ENCODE peak calls at places on chromosome 22, in ten cellular contexts. One of them, this sample, is unnamed.

GRCh38 chr22:30310881-30311771 is 15.6 kb downstream of the TBC1D10A start:
- DNase-seq in mucosa of descending colon: peak; percentile 83
- DNase-seq in suprapubic skin: no peak
- DNase-seq in foreskin fibroblast: peak; percentile 69
- DNase-seq in AG04450: no peak
- DNase-seq in bronchial epithelial cell: no peak
- DNase-seq in fibroblast of the aortic adventitia: peak; percentile 95
- DNase-seq in cardiac fibroblast: no peak
- DNase-seq in dorsolateral prefrontal cortex: no peak
- DNase-seq in AG09309: no peak
- DNase-seq in this sample: no peak

GRCh38 chr22:42261266-42261665 is 9.2 kb downstream of the TCF20 start:
- DNase-seq in bronchial epithelial cell: no peak
- DNase-seq in AG09309: no peak
- DNase-seq in fibroblast of the aortic adventitia: peak; percentile 71
- DNase-seq in mucosa of descending colon: no peak
- DNase-seq in cardiac fibroblast: peak; percentile 66
- DNase-seq in AG04450: peak; percentile 36
- DNase-seq in dorsolateral prefrontal cortex: no peak
- DNase-seq in suprapubic skin: no peak
- DNase-seq in foreskin fibroblast: peak; percentile 41
- DNase-seq in this sample: peak; percentile 12

GRCh38 chr22:49090853-49091135 is 736.9 kb downstream of the BRD1 start:
- DNase-seq in bronchial epithelial cell: no peak
- DNase-seq in dorsolateral prefrontal cortex: no peak
- DNase-seq in fibroblast of the aortic adventitia: no peak
- DNase-seq in foreskin fibroblast: no peak
- DNase-seq in cardiac fibroblast: no peak
- DNase-seq in mucosa of descending colon: no peak
- DNase-seq in suprapubic skin: no peak
- DNase-seq in AG04450: no peak
- DNase-seq in AG09309: no peak
- DNase-seq in this sample: no peak

GRCh38 chr22:43526951-43527350 is 115.1 kb downstream of the MPPED1 start:
- DNase-seq in AG04450: no peak
- DNase-seq in foreskin fibroblast: no peak
- DNase-seq in cardiac fibroblast: no peak
- DNase-seq in fibroblast of the aortic adventitia: no peak
- DNase-seq in dorsolateral prefrontal cortex: peak; percentile 12
- DNase-seq in bronchial epithelial cell: no peak
- DNase-seq in suprapubic skin: no peak
- DNase-seq in mucosa of descending colon: no peak
- DNase-seq in AG09309: no peak
- DNase-seq in this sample: no peak

GRCh38 chr22:29700206-29700948 is 19.4 kb upstream of the CABP7 start:
- DNase-seq in bronchial epithelial cell: no peak
- DNase-seq in dorsolateral prefrontal cortex: no peak
- DNase-seq in fibroblast of the aortic adventitia: peak; percentile 11
- DNase-seq in cardiac fibroblast: no peak
- DNase-seq in AG04450: no peak
- DNase-seq in mucosa of descending colon: no peak
- DNase-seq in AG09309: no peak
- DNase-seq in suprapubic skin: no peak
- DNase-seq in foreskin fibroblast: no peak
- DNase-seq in this sample: no peak

GRCh38 chr22:27677895-27678458 is 123.6 kb downstream of the MN1 start:
- DNase-seq in AG09309: no peak
- DNase-seq in dorsolateral prefrontal cortex: no peak
- DNase-seq in AG04450: no peak
- DNase-seq in suprapubic skin: no peak
- DNase-seq in foreskin fibroblast: no peak
- DNase-seq in mucosa of descending colon: no peak
- DNase-seq in bronchial epithelial cell: no peak
- DNase-seq in fibroblast of the aortic adventitia: no peak
- DNase-seq in cardiac fibroblast: no peak
- DNase-seq in this sample: no peak

GRCh38 chr22:48957987-48958321 is 869.7 kb downstream of the BRD1 start:
- DNase-seq in bronchial epithelial cell: no peak
- DNase-seq in dorsolateral prefrontal cortex: no peak
- DNase-seq in suprapubic skin: no peak
- DNase-seq in fibroblast of the aortic adventitia: no peak
- DNase-seq in cardiac fibroblast: no peak
- DNase-seq in AG04450: no peak
- DNase-seq in foreskin fibroblast: no peak
- DNase-seq in mucosa of descending colon: no peak
- DNase-seq in AG09309: no peak
- DNase-seq in this sample: no peak

GRCh38 chr22:48179571-48180546 is 1417.4 kb downstream of the TBC1D22A start:
- DNase-seq in mucosa of descending colon: no peak
- DNase-seq in dorsolateral prefrontal cortex: no peak
- DNase-seq in cardiac fibroblast: no peak
- DNase-seq in foreskin fibroblast: no peak
- DNase-seq in bronchial epithelial cell: no peak
- DNase-seq in AG09309: no peak
- DNase-seq in suprapubic skin: no peak
- DNase-seq in AG04450: no peak
- DNase-seq in fibroblast of the aortic adventitia: no peak
- DNase-seq in this sample: no peak

GRCh38 chr22:44328762-44329161 is 16.0 kb upstream of the SHISAL1 start:
- DNase-seq in dorsolateral prefrontal cortex: no peak
- DNase-seq in fibroblast of the aortic adventitia: no peak
- DNase-seq in AG09309: no peak
- DNase-seq in AG04450: no peak
- DNase-seq in bronchial epithelial cell: no peak
- DNase-seq in mucosa of descending colon: no peak
- DNase-seq in foreskin fibroblast: no peak
- DNase-seq in cardiac fibroblast: no peak
- DNase-seq in suprapubic skin: no peak
- DNase-seq in this sample: no peak

GRCh38 chr22:44301039-44301438 is 11.7 kb downstream of the SHISAL1 start:
- DNase-seq in fibroblast of the aortic adventitia: no peak
- DNase-seq in foreskin fibroblast: no peak
- DNase-seq in mucosa of descending colon: no peak
- DNase-seq in dorsolateral prefrontal cortex: no peak
- DNase-seq in cardiac fibroblast: no peak
- DNase-seq in AG09309: no peak
- DNase-seq in bronchial epithelial cell: no peak
- DNase-seq in AG04450: no peak
- DNase-seq in suprapubic skin: no peak
- DNase-seq in this sample: no peak

GRCh38 chr22:44710474-44711235 is 8.7 kb downstream of the PRR5 start:
- DNase-seq in AG09309: no peak
- DNase-seq in AG04450: no peak
- DNase-seq in cardiac fibroblast: no peak
- DNase-seq in mucosa of descending colon: peak; percentile 90
- DNase-seq in foreskin fibroblast: no peak
- DNase-seq in fibroblast of the aortic adventitia: no peak
- DNase-seq in dorsolateral prefrontal cortex: no peak
- DNase-seq in bronchial epithelial cell: no peak
- DNase-seq in suprapubic skin: no peak
- DNase-seq in this sample: no peak

GRCh38 chr22:48894804-48895250 is 932.8 kb downstream of the BRD1 start:
- DNase-seq in AG09309: no peak
- DNase-seq in AG04450: no peak
- DNase-seq in dorsolateral prefrontal cortex: no peak
- DNase-seq in mucosa of descending colon: no peak
- DNase-seq in foreskin fibroblast: no peak
- DNase-seq in bronchial epithelial cell: no peak
- DNase-seq in cardiac fibroblast: no peak
- DNase-seq in fibroblast of the aortic adventitia: no peak
- DNase-seq in suprapubic skin: no peak
- DNase-seq in this sample: no peak

GRCh38 chr22:42366815-42367581 is 65.2 kb downstream of the NFAM1 start:
- DNase-seq in foreskin fibroblast: no peak
- DNase-seq in dorsolateral prefrontal cortex: peak; percentile 54
- DNase-seq in bronchial epithelial cell: no peak
- DNase-seq in AG09309: no peak
- DNase-seq in cardiac fibroblast: no peak
- DNase-seq in mucosa of descending colon: no peak
- DNase-seq in fibroblast of the aortic adventitia: peak; percentile 49
- DNase-seq in suprapubic skin: no peak
- DNase-seq in AG04450: no peak
- DNase-seq in this sample: no peak

GRCh38 chr22:42190274-42190673 is 59.7 kb upstream of the CYP2D6 start:
- DNase-seq in mucosa of descending colon: no peak
- DNase-seq in bronchial epithelial cell: no peak
- DNase-seq in foreskin fibroblast: no peak
- DNase-seq in cardiac fibroblast: peak; percentile 34
- DNase-seq in dorsolateral prefrontal cortex: no peak
- DNase-seq in AG09309: no peak
- DNase-seq in fibroblast of the aortic adventitia: no peak
- DNase-seq in AG04450: no peak
- DNase-seq in suprapubic skin: no peak
- DNase-seq in this sample: no peak

GRCh38 chr22:29040385-29041275 is 21.0 kb downstream of the C22orf31 start:
- DNase-seq in foreskin fibroblast: peak; percentile 79
- DNase-seq in AG04450: peak; percentile 88
- DNase-seq in bronchial epithelial cell: peak; percentile 69
- DNase-seq in AG09309: peak; percentile 79
- DNase-seq in mucosa of descending colon: peak; percentile 78
- DNase-seq in fibroblast of the aortic adventitia: peak; percentile 97
- DNase-seq in suprapubic skin: no peak
- DNase-seq in cardiac fibroblast: peak; percentile 93
- DNase-seq in dorsolateral prefrontal cortex: no peak
- DNase-seq in this sample: peak; percentile 92

GRCh38 chr22:45159652-45160462 is 3.9 kb upstream of the NUP50 start:
- DNase-seq in AG09309: no peak
- DNase-seq in suprapubic skin: no peak
- DNase-seq in cardiac fibroblast: no peak
- DNase-seq in mucosa of descending colon: peak; percentile 47
- DNase-seq in AG04450: no peak
- DNase-seq in fibroblast of the aortic adventitia: peak; percentile 55
- DNase-seq in foreskin fibroblast: no peak
- DNase-seq in bronchial epithelial cell: peak; percentile 46
- DNase-seq in dorsolateral prefrontal cortex: no peak
- DNase-seq in this sample: no peak

GRCh38 chr22:45677060-45677459 is 5.4 kb downstream of the ATXN10 start:
- DNase-seq in AG09309: no peak
- DNase-seq in suprapubic skin: no peak
- DNase-seq in cardiac fibroblast: no peak
- DNase-seq in dorsolateral prefrontal cortex: no peak
- DNase-seq in AG04450: no peak
- DNase-seq in mucosa of descending colon: no peak
- DNase-seq in bronchial epithelial cell: no peak
- DNase-seq in foreskin fibroblast: no peak
- DNase-seq in fibroblast of the aortic adventitia: no peak
- DNase-seq in this sample: no peak

GRCh38 chr22:17201285-17201945 is 17.8 kb downstream of the ADA2 start:
- DNase-seq in mucosa of descending colon: no peak
- DNase-seq in suprapubic skin: no peak
- DNase-seq in fibroblast of the aortic adventitia: peak; percentile 46
- DNase-seq in cardiac fibroblast: peak; percentile 35
- DNase-seq in dorsolateral prefrontal cortex: no peak
- DNase-seq in foreskin fibroblast: no peak
- DNase-seq in bronchial epithelial cell: no peak
- DNase-seq in AG09309: no peak
- DNase-seq in AG04450: no peak
- DNase-seq in this sample: no peak

DNA sequence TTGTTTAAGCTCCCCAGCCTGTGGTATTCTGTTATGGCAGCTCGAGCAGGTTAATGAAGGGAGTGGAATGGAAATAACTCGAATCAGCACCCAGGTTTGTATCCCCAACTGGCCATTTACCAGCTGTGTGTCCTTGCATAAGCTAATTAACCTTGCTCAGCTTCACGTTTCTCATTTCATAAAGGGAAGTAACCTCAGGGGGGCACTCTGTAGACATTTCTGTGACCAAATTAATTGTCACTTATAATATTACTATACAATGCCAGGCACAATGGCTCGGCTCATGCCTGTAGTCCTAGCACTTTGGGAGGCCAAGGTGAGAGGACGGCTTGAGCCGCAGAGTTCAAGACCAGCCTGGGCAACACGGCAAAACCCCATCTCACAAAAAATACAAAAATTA is 13.8 kb downstream of the ADA2 start:
- DNase-seq in suprapubic skin: no peak
- DNase-seq in AG04450: no peak
- DNase-seq in dorsolateral prefrontal cortex: no peak
- DNase-seq in mucosa of descending colon: no peak
- DNase-seq in AG09309: no peak
- DNase-seq in cardiac fibroblast: no peak
- DNase-seq in foreskin fibroblast: no peak
- DNase-seq in bronchial epithelial cell: no peak
- DNase-seq in fibroblast of the aortic adventitia: no peak
- DNase-seq in this sample: no peak
- TF ChIP-seq CTCF in suprapubic skin: no peak
- TF ChIP-seq CTCF in AG04450: no peak
- TF ChIP-seq CTCF in dorsolateral prefrontal cortex: no peak
- TF ChIP-seq CTCF in mucosa of descending colon: no peak
- TF ChIP-seq CTCF in AG09309: no peak
- TF ChIP-seq CTCF in cardiac fibroblast: no peak
- TF ChIP-seq CTCF in foreskin fibroblast: no peak
- TF ChIP-seq CTCF in bronchial epithelial cell: no peak
- TF ChIP-seq CTCF in fibroblast of the aortic adventitia: no peak
- TF ChIP-seq CTCF in this sample: peak; percentile 7

DNA sequence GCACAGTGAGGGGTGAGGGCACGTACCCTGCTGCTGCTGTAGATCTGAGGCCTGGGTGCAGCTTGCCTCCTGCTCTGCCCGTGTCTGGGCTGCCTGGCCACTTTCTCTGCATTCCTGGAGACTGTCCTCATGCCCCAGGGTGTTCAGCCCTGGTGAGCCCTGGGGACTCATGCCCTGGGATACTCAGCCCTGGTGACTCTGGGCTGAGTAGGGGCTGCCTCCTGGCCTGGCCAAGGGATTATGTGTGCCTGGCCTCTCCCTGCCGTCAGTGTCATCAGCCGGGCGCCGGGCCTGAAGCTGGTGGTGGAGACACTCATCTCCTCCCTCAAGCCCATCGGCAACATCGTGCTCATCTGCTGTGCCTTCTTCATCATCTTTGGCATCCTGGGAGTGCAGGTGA is 94.7 kb downstream of the CACNA1I start:
- DNase-seq in cardiac fibroblast: no peak
- DNase-seq in bronchial epithelial cell: no peak
- DNase-seq in suprapubic skin: no peak
- DNase-seq in fibroblast of the aortic adventitia: no peak
- DNase-seq in AG04450: no peak
- DNase-seq in dorsolateral prefrontal cortex: no peak
- DNase-seq in mucosa of descending colon: no peak
- DNase-seq in AG09309: no peak
- DNase-seq in foreskin fibroblast: no peak
- DNase-seq in this sample: no peak
- H3K4me3 ChIP-seq in cardiac fibroblast: no peak overlapping the region
- H3K4me3 ChIP-seq in bronchial epithelial cell: no peak overlapping the region
- H3K4me3 ChIP-seq in suprapubic skin: no peak overlapping the region
- H3K4me3 ChIP-seq in fibroblast of the aortic adventitia: no peak overlapping the region
- H3K4me3 ChIP-seq in AG04450: no peak overlapping the region
- H3K4me3 ChIP-seq in dorsolateral prefrontal cortex: no peak overlapping the region
- H3K4me3 ChIP-seq in mucosa of descending colon: no peak overlapping the region
- H3K4me3 ChIP-seq in AG09309: no peak overlapping the region
- H3K4me3 ChIP-seq in foreskin fibroblast: no peak overlapping the region
- H3K4me3 ChIP-seq in this sample: no peak overlapping the region

GRCh38 chr22:20192972-20193760 is 42.3 kb upstream of the CCDC188 start:
- DNase-seq in fibroblast of the aortic adventitia: no peak
- DNase-seq in cardiac fibroblast: no peak
- DNase-seq in mucosa of descending colon: no peak
- DNase-seq in AG04450: no peak
- DNase-seq in bronchial epithelial cell: no peak
- DNase-seq in dorsolateral prefrontal cortex: no peak
- DNase-seq in AG09309: no peak
- DNase-seq in suprapubic skin: no peak
- DNase-seq in foreskin fibroblast: no peak
- DNase-seq in this sample: no peak
- TF ChIP-seq CTCF in fibroblast of the aortic adventitia: no peak
- TF ChIP-seq CTCF in cardiac fibroblast: no peak
- TF ChIP-seq CTCF in mucosa of descending colon: no peak
- TF ChIP-seq CTCF in AG04450: no peak
- TF ChIP-seq CTCF in bronchial epithelial cell: no peak
- TF ChIP-seq CTCF in dorsolateral prefrontal cortex: no peak
- TF ChIP-seq CTCF in AG09309: no peak
- TF ChIP-seq CTCF in suprapubic skin: no peak
- TF ChIP-seq CTCF in foreskin fibroblast: no peak
- TF ChIP-seq CTCF in this sample: no peak

GRCh38 chr22:50548913-50549790 is 3.5 kb downstream of the KLHDC7B start:
- DNase-seq in dorsolateral prefrontal cortex: no peak
- DNase-seq in AG04450: no peak
- DNase-seq in mucosa of descending colon: no peak
- DNase-seq in cardiac fibroblast: no peak
- DNase-seq in bronchial epithelial cell: no peak
- DNase-seq in fibroblast of the aortic adventitia: no peak
- DNase-seq in foreskin fibroblast: no peak
- DNase-seq in suprapubic skin: no peak
- DNase-seq in AG09309: no peak
- DNase-seq in this sample: no peak
- H3K4me3 ChIP-seq in dorsolateral prefrontal cortex: no peak overlapping the region
- H3K4me3 ChIP-seq in AG04450: no peak overlapping the region
- H3K4me3 ChIP-seq in mucosa of descending colon: no peak overlapping the region
- H3K4me3 ChIP-seq in cardiac fibroblast: no peak overlapping the region
- H3K4me3 ChIP-seq in bronchial epithelial cell: no peak overlapping the region
- H3K4me3 ChIP-seq in fibroblast of the aortic adventitia: no peak overlapping the region
- H3K4me3 ChIP-seq in foreskin fibroblast: no peak overlapping the region
- H3K4me3 ChIP-seq in suprapubic skin: peak overlapping the region; percentile 39
- H3K4me3 ChIP-seq in AG09309: no peak overlapping the region
- H3K4me3 ChIP-seq in this sample: no peak overlapping the region